ENCODE peak calls at places on chromosomes 1 and 21, in five cellular contexts. P, V, Y, M and I are unnamed samples.

GRCh38 chr1:239723821-239724367 is 337.5 kb downstream of the CHRM3 start:
- DNase-seq in P (no peak), V (no peak), Y (no peak), M (no peak), I (no peak)

GRCh38 chr1:20590313-20590777 is 1.4 kb downstream of the CDA start:
- DNase-seq in P (no peak), V (peak; percentile 67), Y (no peak), M (no peak), I (peak; percentile 80)

GRCh38 chr1:172779501-172779900 is 120.6 kb downstream of the FASLG start:
- DNase-seq in P (no peak), V (peak; percentile 42), Y (no peak), M (no peak), I (peak; percentile 72)

GRCh38 chr1:64948905-64949833 is 17.2 kb downstream of the JAK1 start:
- DNase-seq in P (no peak), V (no peak), Y (no peak), M (no peak), I (no peak)

GRCh38 chr1:234844479-234845031 is 234.6 kb upstream of the IRF2BP2 start:
- DNase-seq in P (no peak), V (peak; percentile 64), Y (no peak), M (no peak), I (no peak)

GRCh38 chr1:9652379-9653194 is 1.1 kb downstream of the PIK3CD start:
- DNase-seq in P (no peak), V (peak; percentile 15), Y (no peak), M (no peak), I (no peak)

GRCh38 chr1:146012703-146013565 is 8.6 kb downstream of the HJV start:
- DNase-seq in P (no peak), V (peak; percentile 86), Y (no peak), M (peak; percentile 56), I (peak; percentile 82)

GRCh38 chr1:56644064-56644940 is 812 bp upstream of the PRKAA2 start:
- DNase-seq in P (no peak), V (peak; percentile 73), Y (no peak), M (no peak), I (peak; percentile 60)

GRCh38 chr1:21115098-21115760 is 61.5 kb downstream of the EIF4G3 start:
- DNase-seq in P (no peak), V (no peak), Y (no peak), M (no peak), I (no peak)

GRCh38 chr1:119367332-119368124 is 1.1 kb upstream of the HAO2 start:
- DNase-seq in P (no peak), V (peak; percentile 45), Y (no peak), M (peak; percentile 37), I (peak; percentile 47)

GRCh38 chr1:146020058-146020738 is 1.3 kb downstream of the HJV start:
- DNase-seq in P (no peak), V (no peak), Y (no peak), M (no peak), I (no peak)

GRCh38 chr1:38476111-38476783 is 383.3 kb downstream of the RRAGC start:
- DNase-seq in P (peak; percentile 44), V (no peak), Y (peak; percentile 72), M (peak; percentile 83), I (no peak)

GRCh38 chr1:68819190-68819829 is 322.4 kb upstream of the DEPDC1 start:
- DNase-seq in P (peak; percentile 42), V (peak; percentile 1), Y (no peak), M (no peak), I (peak; percentile 25)

GRCh38 chr1:175191654-175192053 is 922 bp downstream of the KIAA0040 start:
- DNase-seq in P (no peak), V (no peak), Y (no peak), M (no peak), I (peak; percentile 24)

GRCh38 chr1:228400692-228401454 is 5.8 kb downstream of the TRIM11 start:
- DNase-seq in P (peak; percentile 23), V (no peak), Y (no peak), M (no peak), I (no peak)

GRCh38 chr21:45335151-45335760 is 47.6 kb upstream of the POFUT2 start:
- DNase-seq in P (no peak), V (no peak), Y (no peak), M (no peak), I (no peak)

GRCh38 chr1:63940440-63940839 is 166.6 kb downstream of the ROR1 start:
- DNase-seq in P (no peak), V (no peak), Y (no peak), M (no peak), I (no peak)

GRCh38 chr1:63947904-63948303 is 174.1 kb downstream of the ROR1 start:
- DNase-seq in P (no peak), V (no peak), Y (no peak), M (no peak), I (no peak)

GRCh38 chr1:63946866-63947491 is 173.2 kb downstream of the ROR1 start:
- DNase-seq in P (no peak), V (no peak), Y (no peak), M (no peak), I (no peak)

GRCh38 chr1:63945943-63946342 is 172.1 kb downstream of the ROR1 start:
- DNase-seq in P (no peak), V (no peak), Y (no peak), M (no peak), I (no peak)

GRCh38 chr1:63943393-63943792 is 169.6 kb downstream of the ROR1 start:
- DNase-seq in P (no peak), V (no peak), Y (no peak), M (no peak), I (no peak)
- H3K14ac ChIP-seq in P (no peak overlapping the region), V (no peak overlapping the region), Y (no peak overlapping the region), M (no peak overlapping the region), I (no peak overlapping the region)

GRCh38 chr21:15254111-15254510 is 189.3 kb upstream of the NRIP1 start:
- DNase-seq in P (no peak), V (no peak), Y (no peak), M (no peak), I (no peak)

GRCh38 chr21:15252437-15252836 is 187.6 kb upstream of the NRIP1 start:
- DNase-seq in P (no peak), V (no peak), Y (no peak), M (no peak), I (no peak)

GRCh38 chr21:15255359-15256157 is 190.8 kb upstream of the NRIP1 start:
- DNase-seq in P (no peak), V (no peak), Y (no peak), M (no peak), I (no peak)

GRCh38 chr21:15260604-15261003 is 195.8 kb upstream of the NRIP1 start:
- DNase-seq in P (no peak), V (no peak), Y (no peak), M (no peak), I (no peak)

DNA sequence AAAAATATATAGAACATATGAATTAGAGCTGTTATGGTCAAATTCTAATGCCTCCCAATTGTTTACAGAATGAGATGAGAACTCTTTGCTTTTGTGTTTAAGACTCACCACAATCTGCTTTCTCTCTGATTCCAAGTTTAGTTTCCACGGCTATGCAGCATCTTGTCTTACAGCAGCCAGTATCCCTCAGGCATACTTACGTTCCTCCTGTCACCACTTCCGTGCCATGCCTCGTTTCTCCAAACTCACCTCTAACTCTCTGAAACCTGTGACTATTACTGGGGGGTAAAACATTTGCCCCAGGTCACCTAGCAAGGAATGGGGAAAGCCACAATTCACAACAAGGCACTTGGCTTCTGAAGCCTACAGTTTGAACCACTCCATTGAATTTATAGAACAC is 192.8 kb upstream of the NRIP1 start:
- DNase-seq in P (no peak), V (no peak), Y (no peak), M (no peak), I (no peak)
- H3K23ac ChIP-seq in P (no peak overlapping the region), V (no peak overlapping the region), Y (no peak overlapping the region), M (no peak overlapping the region), I (no peak overlapping the region)

GRCh38 chr1:109825774-109826173 is 62.1 kb upstream of the EPS8L3 start:
- DNase-seq in P (no peak), V (no peak), Y (no peak), M (no peak), I (no peak)

GRCh38 chr1:109821831-109822745 is 58.4 kb upstream of the EPS8L3 start:
- DNase-seq in P (peak; percentile 15), V (peak; percentile 57), Y (peak; percentile 36), M (no peak), I (peak; percentile 53)

GRCh38 chr1:109824349-109825115 is 60.8 kb upstream of the EPS8L3 start:
- DNase-seq in P (no peak), V (no peak), Y (no peak), M (no peak), I (no peak)

GRCh38 chr1:109822749-109823542 is 59.2 kb upstream of the EPS8L3 start:
- DNase-seq in P (peak; percentile 11), V (no peak), Y (peak; percentile 32), M (no peak), I (no peak)

DNA sequence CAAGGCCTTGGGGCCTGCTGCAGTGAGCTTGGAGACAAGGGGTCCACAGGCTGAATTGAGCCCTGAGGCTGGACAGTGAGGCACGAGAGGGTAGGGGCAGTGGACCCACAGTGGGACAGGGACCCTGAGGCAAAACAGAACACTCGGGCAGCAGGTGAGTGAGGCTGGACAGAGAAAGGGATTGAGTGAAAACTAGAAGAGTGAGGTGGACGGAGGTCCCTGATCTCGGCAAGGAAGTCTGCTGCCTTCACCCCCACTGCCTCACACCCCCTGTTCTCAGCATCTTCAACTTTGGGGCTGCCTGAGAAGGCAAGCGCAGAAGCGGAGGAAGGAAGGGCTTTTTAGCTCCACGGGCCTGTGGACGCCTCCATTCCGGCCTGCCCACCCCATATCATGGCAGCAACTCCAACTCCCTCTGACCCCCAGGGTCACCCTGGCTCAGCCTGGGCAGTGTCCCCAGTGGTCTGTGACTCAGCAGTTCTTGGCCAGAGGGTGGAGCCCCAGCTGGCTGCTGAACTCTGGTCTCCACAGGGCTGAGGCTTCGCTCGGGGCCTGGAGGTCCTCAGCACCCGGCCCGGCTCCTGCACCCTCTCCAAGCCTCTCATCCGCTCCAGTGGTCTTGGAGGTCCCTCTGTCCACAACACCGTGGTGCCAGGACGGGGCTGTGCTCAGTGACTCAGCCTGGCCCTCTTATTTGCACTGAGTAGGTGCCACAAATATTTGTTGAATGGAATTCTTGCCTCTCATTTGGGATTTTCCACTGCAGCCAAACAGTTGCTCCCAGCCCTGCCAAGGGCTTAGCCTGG is 60.0 kb upstream of the EPS8L3 start:
- DNase-seq in P (no peak), V (no peak), Y (no peak), M (no peak), I (peak; percentile 61)
- H3K4ac ChIP-seq in P (no peak overlapping the region), V (peak overlapping the region; percentile 89), Y (peak overlapping the region; percentile 8), M (no peak overlapping the region), I (peak overlapping the region; percentile 72)

DNA sequence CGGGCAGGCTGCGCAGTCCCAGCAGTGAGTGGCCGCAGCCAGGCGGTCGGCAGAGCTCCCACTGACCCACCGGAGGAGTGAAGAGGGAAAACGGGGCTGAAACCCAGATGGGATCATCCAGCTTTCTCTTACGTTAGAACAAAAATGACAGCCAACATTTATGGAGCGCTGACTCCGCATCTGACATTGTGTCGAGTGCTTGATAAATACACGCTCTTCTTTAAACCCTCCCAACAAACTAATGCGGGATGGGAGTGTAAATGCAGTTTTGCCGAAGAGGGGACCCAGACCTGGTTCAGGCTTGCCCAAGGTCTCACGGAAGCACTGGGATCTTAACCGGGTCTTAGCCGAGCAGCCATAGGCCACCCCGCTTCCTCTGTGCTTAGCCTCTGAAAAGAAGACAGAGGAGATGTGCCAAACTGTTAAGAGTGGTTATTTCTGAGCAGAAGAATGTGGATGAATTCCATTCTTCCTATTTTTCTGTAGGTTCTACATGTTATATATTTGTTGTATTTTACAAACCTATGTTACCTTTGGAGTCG is 3.5 kb downstream of the GRHL3 start:
- DNase-seq in P (no peak), V (no peak), Y (peak; percentile 53), M (no peak), I (no peak)
- H3K14ac ChIP-seq in P (no peak overlapping the region), V (no peak overlapping the region), Y (no peak overlapping the region), M (no peak overlapping the region), I (no peak overlapping the region)